ENCODE peak calls at places on chromosome 20, in seven cellular contexts. Y, W, T, C, L, Q and J are unnamed samples.

GRCh38 chr20:41170386-41171105 is 33.2 kb downstream of the PLCG1 start:
- DNase-seq in Y (no peak), W (no peak), T (no peak), C (peak; percentile 1), L (no peak), Q (no peak), J (no peak)

GRCh38 chr20:53767206-53767924 is 173.7 kb upstream of the ZNF217 start:
- DNase-seq in Y (no peak), W (no peak), T (no peak), C (no peak), L (no peak), Q (no peak), J (no peak)

GRCh38 chr20:54103067-54103761 is 32.8 kb upstream of the BCAS1 start:
- DNase-seq in Y (peak; percentile 68), W (no peak), T (peak; percentile 68), C (peak; percentile 88), L (peak; percentile 87), Q (peak; percentile 72), J (peak; percentile 75)

GRCh38 chr20:58025233-58025632 is 203.2 kb downstream of the ANKRD60 start:
- DNase-seq in Y (no peak), W (no peak), T (peak; percentile 49), C (no peak), L (no peak), Q (no peak), J (peak; percentile 32)

GRCh38 chr20:35518975-35519374 is 10.5 kb downstream of the C20orf173 start:
- DNase-seq in Y (no peak), W (no peak), T (no peak), C (no peak), L (no peak), Q (no peak), J (no peak)

GRCh38 chr20:47487175-47487917 is 14.3 kb upstream of the NCOA3 start:
- DNase-seq in Y (peak; percentile 77), W (no peak), T (no peak), C (no peak), L (no peak), Q (no peak), J (no peak)

GRCh38 chr20:55478739-55479450 is 526.4 kb downstream of the CBLN4 start:
- DNase-seq in Y (no peak), W (no peak), T (no peak), C (no peak), L (no peak), Q (no peak), J (no peak)

GRCh38 chr20:62300319-62300718 is 2.5 kb upstream of the ADRM1 start:
- DNase-seq in Y (no peak), W (no peak), T (no peak), C (no peak), L (no peak), Q (no peak), J (no peak)

GRCh38 chr20:8901237-8902025 is 167.5 kb upstream of the PLCB4 start:
- DNase-seq in Y (no peak), W (no peak), T (peak; percentile 42), C (no peak), L (no peak), Q (peak; percentile 5), J (no peak)

GRCh38 chr20:58784321-58785074 is 66.2 kb downstream of the GNAS-AS1 start:
- DNase-seq in Y (no peak), W (no peak), T (no peak), C (no peak), L (no peak), Q (no peak), J (no peak)

GRCh38 chr20:25148982-25149846 is 46.3 kb upstream of the ENTPD6 start:
- DNase-seq in Y (no peak), W (no peak), T (no peak), C (no peak), L (no peak), Q (no peak), J (no peak)

GRCh38 chr20:51864967-51865366 is 62.6 kb upstream of the SALL4 start:
- DNase-seq in Y (no peak), W (no peak), T (no peak), C (peak; percentile 26), L (no peak), Q (no peak), J (no peak)

GRCh38 chr20:41865938-41866337 is 247.8 kb upstream of the CHD6 start:
- DNase-seq in Y (no peak), W (no peak), T (no peak), C (no peak), L (no peak), Q (no peak), J (no peak)

GRCh38 chr20:60006261-60006660 is 48.0 kb downstream of the CDH26 start:
- DNase-seq in Y (no peak), W (no peak), T (no peak), C (no peak), L (no peak), Q (no peak), J (no peak)

GRCh38 chr20:35329435-35330139 is 37.4 kb upstream of the FAM83C start:
- DNase-seq in Y (no peak), W (peak; percentile 84), T (no peak), C (peak; percentile 82), L (peak; percentile 37), Q (peak; percentile 48), J (no peak)

GRCh38 chr20:8246701-8247100 is 114.6 kb downstream of the PLCB1 start:
- DNase-seq in Y (no peak), W (no peak), T (no peak), C (no peak), L (no peak), Q (no peak), J (no peak)

GRCh38 chr20:32479697-32480140 is 105.4 kb downstream of the NOL4L start:
- DNase-seq in Y (no peak), W (no peak), T (no peak), C (no peak), L (no peak), Q (no peak), J (no peak)

GRCh38 chr20:24535956-24536730 is 66.7 kb downstream of the SYNDIG1 start:
- DNase-seq in Y (no peak), W (no peak), T (no peak), C (no peak), L (no peak), Q (no peak), J (no peak)

GRCh38 chr20:31494131-31494530 is 19.0 kb downstream of the REM1 start:
- DNase-seq in Y (no peak), W (peak; percentile 43), T (no peak), C (peak; percentile 68), L (no peak), Q (no peak), J (no peak)

GRCh38 chr20:63007722-63008488 is 1.1 kb upstream of the BHLHE23 start:
- DNase-seq in Y (no peak), W (no peak), T (peak; percentile 12), C (no peak), L (no peak), Q (no peak), J (no peak)

GRCh38 chr20:58888521-58889333 is 36.2 kb downstream of the GNAS start:
- DNase-seq in Y (peak; percentile 84), W (no peak), T (peak; percentile 83), C (peak; percentile 76), L (peak; percentile 79), Q (peak; percentile 90), J (peak; percentile 82)

GRCh38 chr20:45036044-45036755 is 64.7 kb downstream of the KCNS1 start:
- DNase-seq in Y (no peak), W (no peak), T (no peak), C (no peak), L (no peak), Q (no peak), J (no peak)

GRCh38 chr20:309841-310644 is 12.7 kb downstream of the ZCCHC3 start:
- DNase-seq in Y (peak; percentile 94), W (no peak), T (peak; percentile 96), C (peak; percentile 99), L (peak; percentile 99), Q (peak; percentile 100), J (peak; percentile 97)

GRCh38 chr20:64261138-64261537 is 5.6 kb downstream of the PCMTD2 start:
- DNase-seq in Y (no peak), W (no peak), T (peak; percentile 38), C (no peak), L (peak; percentile 46), Q (no peak), J (no peak)

DNA sequence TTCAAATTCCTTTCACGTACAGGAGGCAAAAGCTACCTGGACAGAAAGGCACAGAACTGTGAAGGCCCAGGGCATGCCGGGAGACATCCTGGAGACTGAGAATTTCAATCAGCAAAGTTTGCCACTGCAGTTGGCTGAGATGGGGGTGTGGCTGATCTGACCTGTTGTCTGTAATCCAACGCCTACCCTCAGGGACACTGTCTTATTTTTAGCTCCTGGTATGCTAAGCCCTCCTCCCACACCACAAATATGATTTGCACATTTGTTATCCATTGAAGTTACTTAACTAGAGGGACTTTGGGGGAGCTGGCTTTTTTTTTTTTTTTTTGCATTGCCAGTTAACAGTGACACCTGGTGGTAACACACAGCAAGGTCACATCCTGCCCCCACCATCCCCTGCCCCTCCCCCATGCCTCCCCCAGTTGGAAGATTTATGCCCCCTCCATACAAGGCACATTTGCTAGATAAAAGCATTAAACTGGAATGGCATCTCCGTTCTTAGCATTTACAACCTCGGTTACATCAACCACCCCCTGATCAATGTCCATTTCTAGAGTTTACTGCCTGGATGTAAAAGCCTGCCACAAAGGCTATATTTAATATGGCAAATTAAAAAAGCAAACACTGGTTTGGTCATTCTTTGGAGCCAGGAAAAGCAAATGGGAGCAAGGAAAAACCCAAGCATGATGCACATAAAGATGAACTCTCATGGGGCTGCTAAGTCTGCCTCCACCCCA is 40.3 kb downstream of the TTI1 start:
- DNase-seq in Y (no peak), W (peak; percentile 51), T (peak; percentile 26), C (no peak), L (peak; percentile 48), Q (peak; percentile 92), J (no peak)
- TF ChIP-seq CTCF in Y (peak; percentile 80), W (peak; percentile 69), T (peak; percentile 71), C (peak; percentile 70), L (peak; percentile 70), Q (peak; percentile 48), J (peak; percentile 84)

GRCh38 chr20:50270034-50270395 is 79.4 kb downstream of the CEBPB start:
- DNase-seq in Y (no peak), W (no peak), T (no peak), C (no peak), L (no peak), Q (no peak), J (no peak)
- TF ChIP-seq CTCF in Y (no peak), W (no peak), T (no peak), C (no peak), L (no peak), Q (no peak), J (no peak)

GRCh38 chr20:1423625-1424106 is 30.8 kb upstream of the FKBP1A start:
- DNase-seq in Y (no peak), W (no peak), T (no peak), C (peak; percentile 81), L (peak; percentile 24), Q (peak; percentile 43), J (no peak)
- TF ChIP-seq CTCF in Y (no peak), W (peak; percentile 11), T (no peak), C (no peak), L (peak; percentile 6), Q (peak; percentile 26), J (peak; percentile 52)

DNA sequence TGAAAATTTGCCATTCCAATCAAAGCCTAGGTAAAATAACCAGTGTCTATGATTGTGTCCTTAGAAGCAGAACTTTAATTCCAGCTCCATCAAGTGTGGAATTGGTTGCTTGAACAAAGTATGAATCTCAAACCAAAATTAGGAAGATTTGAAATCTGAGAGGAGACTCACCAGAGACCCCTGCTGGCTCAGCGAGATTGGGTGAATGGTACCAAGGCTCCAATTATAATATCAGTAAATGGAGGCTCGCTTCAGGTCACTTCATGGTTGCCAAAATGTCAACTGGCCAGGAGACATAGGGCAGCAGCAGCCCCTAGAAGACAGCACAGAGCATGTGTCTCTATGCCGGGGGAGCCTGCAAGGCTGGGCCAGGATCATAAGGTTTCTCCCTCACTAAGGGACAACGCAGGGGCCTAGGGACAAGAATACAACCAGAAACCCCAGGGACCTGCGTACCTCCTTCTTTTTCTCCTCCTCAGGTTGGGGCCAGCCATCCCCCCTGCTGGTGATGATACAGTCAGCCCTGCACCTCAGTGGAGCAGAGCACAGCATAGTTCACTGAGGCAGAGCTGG is 14.0 kb downstream of the RBL1 start:
- DNase-seq in Y (peak; percentile 40), W (no peak), T (no peak), C (no peak), L (no peak), Q (no peak), J (no peak)
- TF ChIP-seq CTCF in Y (peak; percentile 26), W (peak; percentile 28), T (peak; percentile 8), C (no peak), L (peak; percentile 33), Q (peak; percentile 56), J (peak; percentile 57)